ENCODE peak calls at places on chromosome 13, in eight cellular contexts. D is aorta; X is uterus; V is CD8-positive, alpha-beta memory T cell; S is IMR-90; E is heart right ventricle; C is sigmoid colon; U is cardiac muscle cell. O is an unnamed sample.
A peak's percentile ranks its signal among the peaks of the same experiment; 100 is the strongest.

GRCh38 chr13:109509154-109509905 is 277.1 kb downstream of the IRS2 start:
- DNase-seq in D (no peak), X (no peak), V (no peak), S (peak; percentile 66), E (no peak), C (no peak), U (peak; percentile 55), O (no peak)

GRCh38 chr13:75685239-75685697 is 49.1 kb downstream of the LMO7 start:
- DNase-seq in D (no peak), X (no peak), V (no peak), S (peak; percentile 91), E (no peak), C (no peak), U (peak; percentile 74), O (no peak)

GRCh38 chr13:60282708-60283107 is 114.3 kb upstream of the TDRD3 start:
- DNase-seq in D (no peak), X (no peak), V (no peak), S (no peak), E (no peak), C (no peak), U (no peak), O (no peak)

GRCh38 chr13:97108535-97108910 is 113.6 kb upstream of the MBNL2 start:
- DNase-seq in D (no peak), X (peak; percentile 33), V (no peak), S (peak; percentile 49), E (no peak), C (no peak), U (peak; percentile 82), O (no peak)

GRCh38 chr13:50094615-50095293 is 79.5 kb downstream of the KCNRG start:
- DNase-seq in D (no peak), X (no peak), V (no peak), S (peak; percentile 29), E (no peak), C (no peak), U (no peak), O (no peak)

GRCh38 chr13:73340069-73340468 is 281.3 kb downstream of the KLF5 start:
- DNase-seq in D (no peak), X (no peak), V (no peak), S (no peak), E (no peak), C (no peak), U (no peak), O (no peak)

GRCh38 chr13:114194853-114195252 is 15.8 kb downstream of the CFAP97D2 start:
- DNase-seq in D (no peak), X (no peak), V (peak; percentile 28), S (no peak), E (no peak), C (no peak), U (no peak), O (no peak)

GRCh38 chr13:24085662-24086061 is 74.9 kb upstream of the SPATA13 start:
- DNase-seq in D (no peak), X (no peak), V (no peak), S (no peak), E (no peak), C (no peak), U (no peak), O (no peak)

GRCh38 chr13:23867027-23867491 is 22.1 kb downstream of the MIPEP start:
- DNase-seq in D (no peak), X (no peak), V (no peak), S (peak; percentile 85), E (no peak), C (no peak), U (peak; percentile 43), O (no peak)

GRCh38 chr13:105097501-105097900 is 1438.0 kb downstream of the EFNB2 start:
- DNase-seq in D (no peak), X (no peak), V (no peak), S (no peak), E (no peak), C (no peak), U (no peak), O (no peak)

GRCh38 chr13:113631341-113632095 is 26.5 kb downstream of the ATP4B start:
- DNase-seq in D (peak; percentile 32), X (no peak), V (no peak), S (no peak), E (no peak), C (peak; percentile 48), U (no peak), O (no peak)

GRCh38 chr13:106376411-106377112 is 158.9 kb downstream of the EFNB2 start:
- DNase-seq in D (peak; percentile 62), X (peak; percentile 36), V (no peak), S (peak; percentile 95), E (no peak), C (peak; percentile 66), U (peak; percentile 91), O (no peak)

GRCh38 chr13:110815471-110816204 is 99.2 kb downstream of the ANKRD10 start:
- DNase-seq in D (no peak), X (no peak), V (no peak), S (no peak), E (no peak), C (no peak), U (no peak), O (no peak)

GRCh38 chr13:24615114-24615513 is 65.1 kb upstream of the ATP12A start:
- DNase-seq in D (no peak), X (no peak), V (no peak), S (no peak), E (no peak), C (no peak), U (no peak), O (no peak)

GRCh38 chr13:108618233-108618632 is 11.2 kb upstream of the MYO16 start:
- DNase-seq in D (no peak), X (no peak), V (no peak), S (no peak), E (no peak), C (no peak), U (no peak), O (no peak)

GRCh38 chr13:110669036-110669435 is 36.9 kb downstream of the CARS2 start:
- DNase-seq in D (no peak), X (no peak), V (no peak), S (no peak), E (no peak), C (no peak), U (no peak), O (no peak)

GRCh38 chr13:87235621-87236020 is 435.6 kb upstream of the SLITRK5 start:
- DNase-seq in D (no peak), X (no peak), V (no peak), S (peak; percentile 28), E (no peak), C (no peak), U (no peak), O (no peak)

GRCh38 chr13:44870456-44870929 is 118.8 kb downstream of the NUFIP1 start:
- DNase-seq in D (no peak), X (peak; percentile 48), V (no peak), S (no peak), E (peak; percentile 30), C (no peak), U (no peak), O (peak; percentile 91)

GRCh38 chr13:40550130-40550529 is 116.3 kb downstream of the FOXO1 start:
- DNase-seq in D (no peak), X (no peak), V (no peak), S (no peak), E (no peak), C (no peak), U (peak; percentile 40), O (no peak)
- H3K27ac ChIP-seq in D (no peak overlapping the region), X (peak overlapping the region; percentile 72), V (no peak overlapping the region), S (no peak overlapping the region), E (no peak overlapping the region), C (no peak overlapping the region), U (no peak overlapping the region), O (no peak overlapping the region)

DNA sequence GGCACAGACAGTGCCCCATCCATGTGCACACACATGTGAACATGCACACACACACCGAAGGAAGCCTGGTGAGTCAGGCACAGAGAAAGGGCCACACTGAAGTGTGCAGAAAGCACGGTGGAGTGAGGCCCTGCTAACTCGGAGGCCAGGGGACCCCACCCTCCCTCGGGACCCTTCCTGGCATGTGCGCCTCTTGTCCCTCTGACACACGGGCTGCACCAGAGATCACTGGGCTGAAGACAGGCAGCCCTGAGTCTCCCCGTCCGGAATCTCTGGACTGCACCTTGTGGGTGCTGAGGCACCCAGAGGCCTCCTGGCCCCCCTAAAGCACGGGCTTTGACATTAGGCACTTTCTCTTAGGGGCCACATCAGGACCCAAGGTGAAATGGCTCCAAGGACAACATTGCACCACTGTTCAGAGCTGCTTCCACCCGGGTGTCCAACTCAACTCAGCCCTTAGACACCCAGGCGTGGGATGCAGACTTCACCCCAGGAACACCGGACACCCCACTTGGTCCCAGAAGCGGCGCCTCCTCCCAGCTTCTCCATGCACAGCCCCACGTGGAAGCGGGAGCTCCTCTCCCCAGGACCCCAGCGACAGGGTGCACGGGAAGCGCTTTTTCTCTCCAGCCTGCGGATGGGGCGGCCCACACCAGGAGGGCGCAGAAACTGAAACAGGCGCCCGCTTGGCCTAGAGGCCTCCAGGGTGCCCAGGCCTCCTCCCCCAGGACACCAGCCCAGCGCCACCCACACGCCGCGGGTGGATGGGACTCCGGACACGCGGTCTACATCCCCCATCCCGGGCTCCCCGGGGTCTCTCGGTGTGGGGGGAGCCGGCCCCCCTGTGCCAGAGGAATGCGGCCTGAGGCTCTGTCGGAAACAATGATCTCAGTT is 90.2 kb downstream of the SPACA7 start:
- DNase-seq in D (no peak), X (no peak), V (no peak), S (no peak), E (no peak), C (no peak), U (no peak), O (no peak)
- H3K4me3 ChIP-seq in D (no peak overlapping the region), X (no peak overlapping the region), V (no peak overlapping the region), S (no peak overlapping the region), E (no peak overlapping the region), C (no peak overlapping the region), U (no peak overlapping the region), O (no peak overlapping the region)

GRCh38 chr13:41465965-41466364 is 8.6 kb downstream of the RGCC start:
- DNase-seq in D (no peak), X (no peak), V (peak; percentile 37), S (no peak), E (no peak), C (no peak), U (no peak), O (no peak)

GRCh38 chr13:41463823-41464602 is 6.7 kb downstream of the RGCC start:
- DNase-seq in D (no peak), X (no peak), V (peak; percentile 39), S (no peak), E (no peak), C (no peak), U (no peak), O (no peak)

GRCh38 chr13:41462427-41462826 is 5.1 kb downstream of the RGCC start:
- DNase-seq in D (no peak), X (no peak), V (peak; percentile 15), S (no peak), E (no peak), C (no peak), U (no peak), O (no peak)

GRCh38 chr13:41467546-41467945 is 10.2 kb downstream of the RGCC start:
- DNase-seq in D (no peak), X (no peak), V (no peak), S (no peak), E (no peak), C (no peak), U (no peak), O (no peak)

GRCh38 chr13:41465215-41465907 is 8.0 kb downstream of the RGCC start:
- DNase-seq in D (peak; percentile 90), X (no peak), V (peak; percentile 88), S (peak; percentile 94), E (peak; percentile 51), C (no peak), U (peak; percentile 70), O (no peak)
- H3K36me3 ChIP-seq in D (no peaks in the 10 kb centered on the region), X (no peaks in the 10 kb centered on the region), V (peaks cover 30% of the 10 kb centered on the region), S (peaks cover 69% of the 10 kb centered on the region), E (peaks cover 10% of the 10 kb centered on the region), C (no peaks in the 10 kb centered on the region), U (no peaks in the 10 kb centered on the region), O (no peaks in the 10 kb centered on the region)

GRCh38 chr13:52454459-52454824 is 836 bp upstream of the CKAP2 start:
- DNase-seq in D (no peak), X (no peak), V (peak; percentile 43), S (peak; percentile 8), E (no peak), C (no peak), U (no peak), O (no peak)
- H3K27ac ChIP-seq in D (no peak overlapping the region), X (peak overlapping the region; percentile 93), V (peak overlapping the region; percentile 89), S (peak overlapping the region; percentile 49), E (peak overlapping the region; percentile 89), C (peak overlapping the region; percentile 96), U (no peak overlapping the region), O (peak overlapping the region; percentile 79)